ENCODE peak calls at places on chromosomes 4 and X, in five cellular contexts. T is NCI-H2081; K is epithelial cell of esophagus; D is activated gamma-delta T cell treated with Interleukin-2 at 50 U/mL for 16 hours; F is activated CD4-positive, alpha-beta memory T cell treated with anti-CD3 and anti-CD28 coated beads for 36 hours. S is an unnamed sample.

GRCh38 chr4:121256887-121257426 is 92.8 kb upstream of the TNIP3 start:
- DNase-seq in T (no peak), K (no peak), D (no peak), F (peak), S (no peak)

GRCh38 chr4:161650812-161651211 is 513.0 kb downstream of the FSTL5 start:
- DNase-seq in T (no peak), K (no peak), D (no peak), F (no peak), S (no peak)

GRCh38 chr4:64417974-64418373 is 8.7 kb upstream of the TECRL start:
- DNase-seq in T (peak), K (peak), D (no peak), F (no peak), S (peak)

GRCh38 chr4:123104275-123104674 is 181.9 kb upstream of the NUDT6 start:
- DNase-seq in T (no peak), K (no peak), D (no peak), F (no peak), S (no peak)

GRCh38 chrX:36071064-36071463 is 151.5 kb downstream of the CFAP47 start:
- DNase-seq in T (no peak), K (no peak), D (no peak), F (no peak), S (no peak)

GRCh38 chr4:16264798-16265197 is 38.5 kb upstream of the TAPT1 start:
- DNase-seq in T (peak), K (peak), D (no peak), F (no peak), S (no peak)

GRCh38 chrX:21645437-21646220 is 12.5 kb downstream of the KLHL34 start:
- DNase-seq in T (no peak), K (no peak), D (no peak), F (no peak), S (no peak)

GRCh38 chr4:53076335-53076958 is 214.3 kb downstream of the RASL11B start:
- DNase-seq in T (no peak), K (no peak), D (no peak), F (no peak), S (no peak)